ENCODE peak calls at places on chromosomes 6 and 20, in ten cellular contexts. G is foreskin fibroblast; C is NCI-H748 treated with DMSO at 0.1 percent for 48 hours; F is stimulated activated CD8-positive, alpha-beta memory T cell treated with anti-CD3 and anti-CD28 coated beads, Interleukin-15, amount 100 ng/mL, for 1 hour; I is lung microvascular endothelial cell; S is stimulated activated CD4-positive, alpha-beta T cell treated with anti-CD3 and anti-CD28 coated beads, Interleukin-1b, Interleukin-23, amount 100 ng/mL, for 1 hour; M is EL; E is posterior cingulate gyrus; B is HTR-8/SVneo; H is NCI-H1436. N is an unnamed sample.

GRCh38 chr20:10857362-10858070 is 183.7 kb upstream of the JAG1 start:
- DNase-seq in C (no peak), H (no peak), G (peak), S (no peak), F (no peak), B (no peak), I (peak), E (no peak), M (no peak), N (peak)

GRCh38 chr20:59141818-59142581 is 21.6 kb upstream of the ZNF831 start:
- DNase-seq in C (no peak), G (no peak), E (no peak), H (no peak), B (peak), F (no peak), S (no peak), M (peak), I (peak), N (no peak)

GRCh38 chr6:16205377-16206144 is 32.8 kb upstream of the GMPR start:
- DNase-seq in B (no peak), I (peak), F (no peak), S (no peak), M (peak), H (no peak), G (peak), E (no peak), C (peak), N (peak)

GRCh38 chr20:13426870-13427269 is 205.8 kb downstream of the ISM1 start:
- DNase-seq in E (no peak), S (no peak), C (no peak), I (no peak), G (no peak), F (no peak), M (no peak), H (no peak), B (no peak), N (no peak)

GRCh38 chr6:163490826-163491577 is 76.5 kb downstream of the QKI start:
- DNase-seq in C (no peak), S (no peak), H (no peak), B (no peak), G (no peak), M (no peak), E (peak), I (peak), F (no peak), N (no peak)

GRCh38 chr20:4885877-4886276 is 115.4 kb downstream of the SLC23A2 start:
- DNase-seq in I (no peak), E (no peak), B (no peak), F (no peak), G (no peak), M (no peak), S (no peak), C (no peak), H (no peak), N (no peak)

GRCh38 chr6:80468398-80468797 is 361.9 kb downstream of the BCKDHB start:
- DNase-seq in F (no peak), C (no peak), I (no peak), G (no peak), H (no peak), M (no peak), E (no peak), S (no peak), B (no peak), N (no peak)

GRCh38 chr6:39820553-39820952 is 28.4 kb downstream of the DAAM2 start:
- DNase-seq in C (no peak), H (no peak), I (no peak), S (no peak), B (no peak), G (no peak), M (no peak), F (no peak), E (no peak), N (no peak)

GRCh38 chr6:14762077-14762476 is 483.8 kb upstream of the JARID2 start:
- DNase-seq in S (no peak), B (no peak), G (no peak), E (no peak), C (no peak), M (no peak), I (no peak), F (no peak), H (no peak), N (no peak)

GRCh38 chr6:54070025-54070424 is 41.2 kb upstream of the MLIP start:
- DNase-seq in S (no peak), G (no peak), I (no peak), E (no peak), F (no peak), M (no peak), C (no peak), B (no peak), H (no peak), N (no peak)

GRCh38 chr20:3785240-3786125 is 1.1 kb downstream of the CENPB start:
- DNase-seq in I (peak), F (no peak), E (peak), C (no peak), G (peak), S (no peak), B (no peak), H (no peak), M (peak), N (no peak)

GRCh38 chr6:43759157-43759925 is 10.7 kb upstream of the VEGFA start:
- DNase-seq in G (no peak), C (no peak), E (peak), M (no peak), F (no peak), S (no peak), H (no peak), B (no peak), I (no peak), N (no peak)

GRCh38 chr20:31740208-31740607 is 1.1 kb downstream of the TPX2 start:
- DNase-seq in E (no peak), H (no peak), S (no peak), C (no peak), B (peak), M (peak), I (peak), F (no peak), G (peak), N (no peak)

GRCh38 chr6:64290867-64291266 is 655.3 kb downstream of the PHF3 start:
- DNase-seq in H (no peak), F (no peak), I (no peak), M (no peak), S (no peak), E (no peak), C (no peak), G (no peak), B (no peak), N (no peak)

GRCh38 chr20:5971203-5971602 is 20.8 kb downstream of the MCM8 start:
- DNase-seq in F (no peak), G (no peak), M (no peak), B (no peak), I (no peak), E (no peak), C (no peak), H (no peak), S (no peak), N (no peak)

GRCh38 chr6:6875818-6876470 is 231.8 kb upstream of the RREB1 start:
- DNase-seq in C (no peak), S (no peak), I (peak), H (no peak), M (peak), F (no peak), B (peak), E (no peak), G (peak), N (peak)

GRCh38 chr20:46977909-46978588 is 83.4 kb downstream of the EYA2 start:
- DNase-seq in I (no peak), B (no peak), F (no peak), M (no peak), G (no peak), S (no peak), C (no peak), E (no peak), H (no peak), N (no peak)

GRCh38 chr20:1644101-1644962 is 13.2 kb downstream of the SIRPG start:
- DNase-seq in G (no peak), C (no peak), F (no peak), B (no peak), I (no peak), H (no peak), M (no peak), E (no peak), S (no peak), N (no peak)

GRCh38 chr6:31870385-31870921 is 7.8 kb upstream of the NEU1 start:
- DNase-seq in B (no peak), G (no peak), S (no peak), C (no peak), M (no peak), F (no peak), E (no peak), H (no peak), I (no peak), N (no peak)

GRCh38 chr6:13694562-13694961 is 17.1 kb downstream of the RANBP9 start:
- DNase-seq in G (no peak), S (no peak), H (no peak), C (no peak), M (no peak), F (no peak), E (no peak), I (no peak), B (no peak), N (no peak)

GRCh38 chr20:38649275-38649891 is 47.8 kb downstream of the ARHGAP40 start:
- DNase-seq in S (no peak), G (peak), C (peak), I (peak), H (peak), B (peak), F (no peak), M (peak), E (no peak), N (no peak)

GRCh38 chr6:133855599-133855972 is 33.3 kb upstream of the TCF21 start:
- DNase-seq in G (no peak), E (no peak), I (no peak), C (no peak), B (no peak), F (no peak), M (no peak), H (no peak), S (no peak), N (no peak)

GRCh38 chr6:167141667-167142432 is 15.9 kb downstream of the GPR31 start:
- DNase-seq in E (peak), M (peak), I (peak), C (peak), B (peak), S (peak), H (no peak), G (no peak), F (no peak), N (no peak)

GRCh38 chr6:157954150-157955117 is 27.2 kb upstream of the SYNJ2 start:
- DNase-seq in I (peak), F (no peak), G (peak), E (no peak), H (no peak), S (no peak), C (peak), B (no peak), M (no peak), N (no peak)